ENCODE peak calls at places on chromosomes 7 and 10, in nine cellular contexts. One of them, this sample, is unnamed. For H3K9me3, the result is how much of the 10 kb centered on the place peaks cover.

GRCh38 chr10:19750972-19751371 is 65.3 kb upstream of the PLXDC2 start:
- DNase-seq in adrenal gland: no peak
- DNase-seq in breast epithelium: no peak
- DNase-seq in HCT116: no peak
- DNase-seq in body of pancreas: no peak
- DNase-seq in gastrocnemius medialis: no peak
- DNase-seq in A549: no peak
- DNase-seq in ovary: no peak
- DNase-seq in spleen: no peak
- DNase-seq in this sample: no peak

GRCh38 chr7:93890464-93891068 is at the start of gene TFPI2:
- DNase-seq in adrenal gland: peak
- DNase-seq in breast epithelium: peak
- DNase-seq in HCT116: no peak
- DNase-seq in body of pancreas: peak
- DNase-seq in gastrocnemius medialis: no peak
- DNase-seq in A549: peak
- DNase-seq in ovary: peak
- DNase-seq in spleen: peak
- DNase-seq in this sample: peak

GRCh38 chr7:2922271-2922691 is 78.2 kb upstream of the GNA12 start:
- DNase-seq in adrenal gland: no peak
- DNase-seq in breast epithelium: no peak
- DNase-seq in HCT116: no peak
- DNase-seq in body of pancreas: no peak
- DNase-seq in gastrocnemius medialis: no peak
- DNase-seq in A549: no peak
- DNase-seq in ovary: no peak
- DNase-seq in spleen: peak
- DNase-seq in this sample: no peak

GRCh38 chr10:132941640-132942051 is 724 bp downstream of the CFAP46 start:
- DNase-seq in adrenal gland: no peak
- DNase-seq in breast epithelium: no peak
- DNase-seq in HCT116: no peak
- DNase-seq in body of pancreas: no peak
- DNase-seq in gastrocnemius medialis: no peak
- DNase-seq in A549: no peak
- DNase-seq in ovary: no peak
- DNase-seq in spleen: peak
- DNase-seq in this sample: peak

GRCh38 chr10:10892290-10892875 is 125.3 kb upstream of the CELF2 start:
- DNase-seq in adrenal gland: no peak
- DNase-seq in breast epithelium: no peak
- DNase-seq in HCT116: no peak
- DNase-seq in body of pancreas: no peak
- DNase-seq in gastrocnemius medialis: no peak
- DNase-seq in A549: no peak
- DNase-seq in ovary: no peak
- DNase-seq in spleen: no peak
- DNase-seq in this sample: peak

GRCh38 chr10:120511165-120511564 is 54.1 kb downstream of the PLPP4 start:
- DNase-seq in adrenal gland: no peak
- DNase-seq in breast epithelium: no peak
- DNase-seq in HCT116: no peak
- DNase-seq in body of pancreas: no peak
- DNase-seq in gastrocnemius medialis: no peak
- DNase-seq in A549: no peak
- DNase-seq in ovary: no peak
- DNase-seq in spleen: no peak
- DNase-seq in this sample: no peak

GRCh38 chr7:138483516-138483915 is 23.5 kb downstream of the TRIM24 start:
- DNase-seq in adrenal gland: no peak
- DNase-seq in breast epithelium: no peak
- DNase-seq in HCT116: no peak
- DNase-seq in body of pancreas: no peak
- DNase-seq in gastrocnemius medialis: no peak
- DNase-seq in A549: no peak
- DNase-seq in ovary: no peak
- DNase-seq in spleen: no peak
- DNase-seq in this sample: no peak

GRCh38 chr7:128362670-128363069 is 1.2 kb upstream of the PRRT4 start:
- DNase-seq in adrenal gland: no peak
- DNase-seq in breast epithelium: no peak
- DNase-seq in HCT116: no peak
- DNase-seq in body of pancreas: no peak
- DNase-seq in gastrocnemius medialis: no peak
- DNase-seq in A549: no peak
- DNase-seq in ovary: no peak
- DNase-seq in spleen: no peak
- DNase-seq in this sample: no peak

GRCh38 chr10:112229096-112229495 is 45.5 kb upstream of the GPAM start:
- DNase-seq in adrenal gland: no peak
- DNase-seq in breast epithelium: no peak
- DNase-seq in HCT116: no peak
- DNase-seq in body of pancreas: no peak
- DNase-seq in gastrocnemius medialis: no peak
- DNase-seq in A549: no peak
- DNase-seq in ovary: no peak
- DNase-seq in spleen: no peak
- DNase-seq in this sample: no peak

GRCh38 chr10:104096692-104097091 is 11.0 kb upstream of the COL17A1 start:
- DNase-seq in adrenal gland: no peak
- DNase-seq in breast epithelium: no peak
- DNase-seq in HCT116: no peak
- DNase-seq in body of pancreas: no peak
- DNase-seq in gastrocnemius medialis: no peak
- DNase-seq in A549: no peak
- DNase-seq in ovary: no peak
- DNase-seq in spleen: no peak
- DNase-seq in this sample: no peak

GRCh38 chr10:90969947-90970673 is 49.2 kb upstream of the ANKRD1 start:
- DNase-seq in adrenal gland: no peak
- DNase-seq in breast epithelium: no peak
- DNase-seq in HCT116: no peak
- DNase-seq in body of pancreas: no peak
- DNase-seq in gastrocnemius medialis: no peak
- DNase-seq in A549: peak
- DNase-seq in ovary: no peak
- DNase-seq in spleen: no peak
- DNase-seq in this sample: no peak

GRCh38 chr10:533186-533585 is 156.3 kb downstream of the DIP2C start:
- DNase-seq in adrenal gland: no peak
- DNase-seq in breast epithelium: no peak
- DNase-seq in HCT116: no peak
- DNase-seq in body of pancreas: peak
- DNase-seq in gastrocnemius medialis: no peak
- DNase-seq in A549: no peak
- DNase-seq in ovary: peak
- DNase-seq in spleen: no peak
- DNase-seq in this sample: no peak

GRCh38 chr10:63083904-63084689 is 49.0 kb upstream of the NRBF2 start:
- DNase-seq in adrenal gland: peak
- DNase-seq in breast epithelium: peak
- DNase-seq in HCT116: peak
- DNase-seq in body of pancreas: peak
- DNase-seq in gastrocnemius medialis: peak
- DNase-seq in A549: peak
- DNase-seq in ovary: peak
- DNase-seq in spleen: no peak
- DNase-seq in this sample: peak

GRCh38 chr7:3244241-3244814 is 56.7 kb upstream of the SDK1 start:
- DNase-seq in adrenal gland: no peak
- DNase-seq in breast epithelium: no peak
- DNase-seq in HCT116: peak
- DNase-seq in body of pancreas: no peak
- DNase-seq in gastrocnemius medialis: no peak
- DNase-seq in A549: peak
- DNase-seq in ovary: no peak
- DNase-seq in spleen: no peak
- DNase-seq in this sample: no peak

GRCh38 chr7:156327474-156327873 is 313.1 kb upstream of the RNF32 start:
- DNase-seq in adrenal gland: no peak
- DNase-seq in breast epithelium: peak
- DNase-seq in HCT116: no peak
- DNase-seq in body of pancreas: no peak
- DNase-seq in gastrocnemius medialis: no peak
- DNase-seq in A549: no peak
- DNase-seq in ovary: no peak
- DNase-seq in spleen: no peak
- DNase-seq in this sample: no peak

GRCh38 chr7:156327916-156328315 is 312.7 kb upstream of the RNF32 start:
- DNase-seq in adrenal gland: no peak
- DNase-seq in breast epithelium: no peak
- DNase-seq in HCT116: no peak
- DNase-seq in body of pancreas: no peak
- DNase-seq in gastrocnemius medialis: no peak
- DNase-seq in A549: no peak
- DNase-seq in ovary: no peak
- DNase-seq in spleen: no peak
- DNase-seq in this sample: no peak
- H3K9me3 ChIP-seq in adrenal gland: under half
- H3K9me3 ChIP-seq in breast epithelium: under half
- H3K9me3 ChIP-seq in HCT116: under half
- H3K9me3 ChIP-seq in body of pancreas: under half
- H3K9me3 ChIP-seq in gastrocnemius medialis: under half
- H3K9me3 ChIP-seq in A549: under half
- H3K9me3 ChIP-seq in ovary: under half
- H3K9me3 ChIP-seq in spleen: under half
- H3K9me3 ChIP-seq in this sample: under half

DNA sequence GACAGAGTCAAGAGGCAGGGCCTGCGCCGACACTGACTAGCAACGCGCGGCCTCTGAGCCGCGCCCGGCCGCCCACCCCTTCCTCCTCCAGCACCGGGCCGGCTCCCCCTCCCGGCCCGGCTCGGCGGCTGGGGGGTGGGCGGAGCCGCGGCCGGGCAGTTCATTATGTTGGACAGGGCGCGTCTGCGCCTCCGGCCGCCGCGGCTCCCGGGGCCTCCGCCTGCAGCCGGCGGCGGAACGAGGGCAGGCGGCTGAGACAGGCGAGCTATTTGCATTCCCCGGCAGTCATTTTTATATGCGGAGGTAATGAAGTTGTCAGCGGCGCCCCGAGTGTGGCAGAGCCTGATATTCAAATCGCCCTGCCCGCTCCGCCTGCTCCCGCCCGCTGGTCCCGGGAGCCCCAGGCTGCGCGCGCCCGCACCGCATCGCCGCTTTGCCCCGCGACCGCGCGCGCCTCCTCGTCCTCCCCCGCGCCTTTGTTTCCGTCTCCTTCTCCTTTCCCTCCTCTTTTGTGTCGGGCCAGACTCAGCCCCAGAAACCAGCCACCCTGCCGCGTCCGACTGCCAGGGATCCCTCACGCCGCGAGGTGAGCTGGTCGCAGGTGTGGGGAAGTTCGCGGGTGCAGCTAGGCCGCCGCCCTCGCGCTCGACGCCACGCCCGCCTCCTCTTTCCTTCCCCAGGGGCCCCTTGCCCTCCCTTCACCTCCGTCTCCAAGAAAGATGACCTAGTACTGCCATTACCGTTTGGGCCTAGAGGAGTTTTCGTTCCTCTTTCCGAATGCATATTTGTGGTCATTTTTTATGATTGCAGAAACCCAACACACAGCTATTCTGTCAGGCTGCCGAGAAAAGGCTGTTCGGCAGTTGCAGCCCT is 107.0 kb downstream of the SNX10 start:
- DNase-seq in adrenal gland: peak
- DNase-seq in breast epithelium: peak
- DNase-seq in HCT116: no peak
- DNase-seq in body of pancreas: peak
- DNase-seq in gastrocnemius medialis: peak
- DNase-seq in A549: peak
- DNase-seq in ovary: peak
- DNase-seq in spleen: peak
- DNase-seq in this sample: peak
- TF ChIP-seq POLR2A in adrenal gland: peak
- TF ChIP-seq POLR2A in breast epithelium: no peak
- TF ChIP-seq POLR2A in HCT116: no peak
- TF ChIP-seq POLR2A in body of pancreas: peak
- TF ChIP-seq POLR2A in gastrocnemius medialis: no peak
- TF ChIP-seq POLR2A in A549: no peak
- TF ChIP-seq POLR2A in ovary: no peak
- TF ChIP-seq POLR2A in spleen: no peak
- TF ChIP-seq POLR2A in this sample: no peak

GRCh38 chr7:125030756-125031387 is 101.2 kb upstream of the POT1 start:
- DNase-seq in adrenal gland: no peak
- DNase-seq in breast epithelium: no peak
- DNase-seq in HCT116: no peak
- DNase-seq in body of pancreas: no peak
- DNase-seq in gastrocnemius medialis: no peak
- DNase-seq in A549: no peak
- DNase-seq in ovary: no peak
- DNase-seq in spleen: no peak
- DNase-seq in this sample: no peak

GRCh38 chr7:125032943-125033342 is 103.3 kb upstream of the POT1 start:
- DNase-seq in adrenal gland: no peak
- DNase-seq in breast epithelium: no peak
- DNase-seq in HCT116: no peak
- DNase-seq in body of pancreas: no peak
- DNase-seq in gastrocnemius medialis: no peak
- DNase-seq in A549: no peak
- DNase-seq in ovary: no peak
- DNase-seq in spleen: no peak
- DNase-seq in this sample: no peak

GRCh38 chr7:125033506-125033905 is 103.9 kb upstream of the POT1 start:
- DNase-seq in adrenal gland: no peak
- DNase-seq in breast epithelium: no peak
- DNase-seq in HCT116: no peak
- DNase-seq in body of pancreas: peak
- DNase-seq in gastrocnemius medialis: no peak
- DNase-seq in A549: peak
- DNase-seq in ovary: no peak
- DNase-seq in spleen: no peak
- DNase-seq in this sample: no peak
- TF ChIP-seq CTCF in adrenal gland: no peak
- TF ChIP-seq CTCF in breast epithelium: no peak
- TF ChIP-seq CTCF in HCT116: no peak
- TF ChIP-seq CTCF in body of pancreas: no peak
- TF ChIP-seq CTCF in gastrocnemius medialis: no peak
- TF ChIP-seq CTCF in A549: no peak
- TF ChIP-seq CTCF in ovary: no peak
- TF ChIP-seq CTCF in spleen: no peak
- TF ChIP-seq CTCF in this sample: no peak

DNA sequence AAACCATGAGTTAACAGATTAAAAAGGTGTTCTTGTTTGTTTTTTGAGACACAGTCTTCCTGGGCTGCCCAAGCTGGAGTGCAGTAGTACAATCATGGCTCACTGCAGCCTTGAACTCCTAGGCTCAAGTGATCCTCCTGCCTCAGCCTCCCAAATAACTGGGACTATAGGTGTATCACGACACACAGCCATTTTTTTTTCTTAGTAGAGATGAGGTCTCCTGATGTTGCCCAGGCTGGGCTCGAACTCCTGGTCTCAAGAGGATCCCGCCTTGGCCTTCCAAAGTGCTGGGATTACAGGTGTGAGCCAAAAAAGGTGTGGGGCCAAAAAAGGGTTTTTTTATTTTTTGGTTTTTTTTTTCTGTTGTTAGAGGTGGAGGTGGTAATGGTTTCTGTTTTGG is 29.3 kb downstream of the KMT2C start:
- DNase-seq in adrenal gland: no peak
- DNase-seq in breast epithelium: no peak
- DNase-seq in HCT116: no peak
- DNase-seq in body of pancreas: no peak
- DNase-seq in gastrocnemius medialis: no peak
- DNase-seq in A549: no peak
- DNase-seq in ovary: no peak
- DNase-seq in spleen: no peak
- DNase-seq in this sample: no peak
- H3K9me3 ChIP-seq in adrenal gland: under half
- H3K9me3 ChIP-seq in breast epithelium: under half
- H3K9me3 ChIP-seq in HCT116: under half
- H3K9me3 ChIP-seq in body of pancreas: under half
- H3K9me3 ChIP-seq in gastrocnemius medialis: under half
- H3K9me3 ChIP-seq in A549: under half
- H3K9me3 ChIP-seq in ovary: under half
- H3K9me3 ChIP-seq in spleen: under half
- H3K9me3 ChIP-seq in this sample: under half